ENCODE peak calls at places on chromosomes 12 and 14, in five cellular contexts. One of them, this sample, is unnamed.

GRCh38 chr14:76887196-76887595 is 61.0 kb downstream of the LRRC74A start:
- DNase-seq in dorsolateral prefrontal cortex: no peak
- DNase-seq in upper lobe of right lung: no peak
- DNase-seq in left ventricle myocardium inferior: no peak
- DNase-seq in DND-41: no peak
- DNase-seq in this sample: no peak

GRCh38 chr12:29929295-29929694 is 145.6 kb upstream of the TMTC1 start:
- DNase-seq in dorsolateral prefrontal cortex: no peak
- DNase-seq in upper lobe of right lung: no peak
- DNase-seq in left ventricle myocardium inferior: no peak
- DNase-seq in DND-41: no peak
- DNase-seq in this sample: no peak

GRCh38 chr14:95238674-95239313 is 80.9 kb downstream of the CLMN start:
- DNase-seq in dorsolateral prefrontal cortex: no peak
- DNase-seq in upper lobe of right lung: no peak
- DNase-seq in left ventricle myocardium inferior: no peak
- DNase-seq in DND-41: no peak
- DNase-seq in this sample: no peak

GRCh38 chr14:37874429-37875109 is 279.1 kb downstream of the TTC6 start:
- DNase-seq in dorsolateral prefrontal cortex: peak
- DNase-seq in upper lobe of right lung: peak
- DNase-seq in left ventricle myocardium inferior: peak
- DNase-seq in DND-41: peak
- DNase-seq in this sample: no peak

GRCh38 chr12:80442426-80443222 is 1.4 kb upstream of the PTPRQ start:
- DNase-seq in dorsolateral prefrontal cortex: no peak
- DNase-seq in upper lobe of right lung: no peak
- DNase-seq in left ventricle myocardium inferior: no peak
- DNase-seq in DND-41: no peak
- DNase-seq in this sample: no peak

GRCh38 chr14:34224221-34224620 is 237.8 kb downstream of the SPTSSA start:
- DNase-seq in dorsolateral prefrontal cortex: no peak
- DNase-seq in upper lobe of right lung: no peak
- DNase-seq in left ventricle myocardium inferior: no peak
- DNase-seq in DND-41: no peak
- DNase-seq in this sample: no peak

GRCh38 chr12:129550353-129550752 is 353.5 kb downstream of the TMEM132D start:
- DNase-seq in dorsolateral prefrontal cortex: no peak
- DNase-seq in upper lobe of right lung: peak
- DNase-seq in left ventricle myocardium inferior: no peak
- DNase-seq in DND-41: no peak
- DNase-seq in this sample: no peak

GRCh38 chr12:98780261-98780660 is 135.2 kb downstream of the APAF1 start:
- DNase-seq in dorsolateral prefrontal cortex: no peak
- DNase-seq in upper lobe of right lung: no peak
- DNase-seq in left ventricle myocardium inferior: no peak
- DNase-seq in DND-41: no peak
- DNase-seq in this sample: no peak

GRCh38 chr12:111842556-111843396 is 748 bp downstream of the MAPKAPK5 start:
- DNase-seq in dorsolateral prefrontal cortex: no peak
- DNase-seq in upper lobe of right lung: no peak
- DNase-seq in left ventricle myocardium inferior: no peak
- DNase-seq in DND-41: no peak
- DNase-seq in this sample: no peak

GRCh38 chr12:130815028-130815741 is 23.9 kb downstream of the STX2 start:
- DNase-seq in dorsolateral prefrontal cortex: no peak
- DNase-seq in upper lobe of right lung: no peak
- DNase-seq in left ventricle myocardium inferior: no peak
- DNase-seq in DND-41: no peak
- DNase-seq in this sample: no peak

GRCh38 chr12:130816055-130816454 is 23.0 kb downstream of the STX2 start:
- DNase-seq in dorsolateral prefrontal cortex: no peak
- DNase-seq in upper lobe of right lung: no peak
- DNase-seq in left ventricle myocardium inferior: no peak
- DNase-seq in DND-41: no peak
- DNase-seq in this sample: no peak

GRCh38 chr12:130809791-130810190 is 29.3 kb downstream of the STX2 start:
- DNase-seq in dorsolateral prefrontal cortex: no peak
- DNase-seq in upper lobe of right lung: no peak
- DNase-seq in left ventricle myocardium inferior: no peak
- DNase-seq in DND-41: no peak
- DNase-seq in this sample: no peak

GRCh38 chr12:130813949-130814348 is 25.1 kb downstream of the STX2 start:
- DNase-seq in dorsolateral prefrontal cortex: no peak
- DNase-seq in upper lobe of right lung: no peak
- DNase-seq in left ventricle myocardium inferior: no peak
- DNase-seq in DND-41: no peak
- DNase-seq in this sample: no peak

GRCh38 chr12:130813436-130813835 is 25.6 kb downstream of the STX2 start:
- DNase-seq in dorsolateral prefrontal cortex: no peak
- DNase-seq in upper lobe of right lung: no peak
- DNase-seq in left ventricle myocardium inferior: no peak
- DNase-seq in DND-41: no peak
- DNase-seq in this sample: no peak
- TF ChIP-seq CTCF in dorsolateral prefrontal cortex: no peak
- TF ChIP-seq CTCF in upper lobe of right lung: no peak
- TF ChIP-seq CTCF in left ventricle myocardium inferior: no peak
- TF ChIP-seq CTCF in DND-41: no peak
- TF ChIP-seq CTCF in this sample: no peak

GRCh38 chr12:114316076-114316475 is 89.9 kb downstream of the TBX5 start:
- DNase-seq in dorsolateral prefrontal cortex: no peak
- DNase-seq in upper lobe of right lung: no peak
- DNase-seq in left ventricle myocardium inferior: no peak
- DNase-seq in DND-41: no peak
- DNase-seq in this sample: no peak
- TF ChIP-seq CTCF in dorsolateral prefrontal cortex: no peak
- TF ChIP-seq CTCF in upper lobe of right lung: no peak
- TF ChIP-seq CTCF in left ventricle myocardium inferior: no peak
- TF ChIP-seq CTCF in DND-41: no peak
- TF ChIP-seq CTCF in this sample: no peak

DNA sequence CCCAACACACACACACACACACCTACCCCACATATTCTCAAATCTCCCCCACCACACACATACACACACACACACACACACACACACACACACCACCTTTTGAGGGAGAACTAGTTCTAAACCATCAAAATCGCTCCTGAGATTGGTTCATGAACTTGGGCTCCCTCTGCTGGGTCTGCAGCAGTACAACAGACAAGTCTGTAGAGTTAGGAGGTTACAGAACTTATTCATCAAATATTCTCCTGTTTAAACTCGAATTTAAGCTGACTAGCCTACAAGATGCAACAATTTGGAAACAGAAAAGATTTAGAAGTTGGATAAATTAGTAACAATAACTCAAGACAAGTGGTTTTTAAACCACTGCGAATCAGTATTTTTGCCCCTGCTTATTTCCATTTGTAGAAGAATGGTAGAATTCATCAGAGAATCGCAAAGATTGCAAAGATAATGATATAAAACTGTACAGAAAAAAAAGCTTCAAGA is 136.4 kb upstream of the USP15 start:
- DNase-seq in dorsolateral prefrontal cortex: no peak
- DNase-seq in upper lobe of right lung: no peak
- DNase-seq in left ventricle myocardium inferior: no peak
- DNase-seq in DND-41: peak
- DNase-seq in this sample: no peak
- TF ChIP-seq CTCF in dorsolateral prefrontal cortex: peak
- TF ChIP-seq CTCF in upper lobe of right lung: peak
- TF ChIP-seq CTCF in left ventricle myocardium inferior: peak
- TF ChIP-seq CTCF in DND-41: peak
- TF ChIP-seq CTCF in this sample: peak

GRCh38 chr14:58805605-58806358 is 168.0 kb downstream of the DACT1 start:
- DNase-seq in dorsolateral prefrontal cortex: no peak
- DNase-seq in upper lobe of right lung: no peak
- DNase-seq in left ventricle myocardium inferior: no peak
- DNase-seq in DND-41: no peak
- DNase-seq in this sample: no peak

GRCh38 chr14:58807271-58807670 is 169.5 kb downstream of the DACT1 start:
- DNase-seq in dorsolateral prefrontal cortex: no peak
- DNase-seq in upper lobe of right lung: no peak
- DNase-seq in left ventricle myocardium inferior: no peak
- DNase-seq in DND-41: no peak
- DNase-seq in this sample: no peak

GRCh38 chr14:58812050-58812690 is 174.4 kb downstream of the DACT1 start:
- DNase-seq in dorsolateral prefrontal cortex: no peak
- DNase-seq in upper lobe of right lung: no peak
- DNase-seq in left ventricle myocardium inferior: no peak
- DNase-seq in DND-41: no peak
- DNase-seq in this sample: no peak

GRCh38 chr14:58808828-58809227 is 171.1 kb downstream of the DACT1 start:
- DNase-seq in dorsolateral prefrontal cortex: no peak
- DNase-seq in upper lobe of right lung: no peak
- DNase-seq in left ventricle myocardium inferior: no peak
- DNase-seq in DND-41: no peak
- DNase-seq in this sample: no peak

GRCh38 chr14:58809520-58809919 is 171.8 kb downstream of the DACT1 start:
- DNase-seq in dorsolateral prefrontal cortex: no peak
- DNase-seq in upper lobe of right lung: no peak
- DNase-seq in left ventricle myocardium inferior: no peak
- DNase-seq in DND-41: no peak
- DNase-seq in this sample: no peak
- TF ChIP-seq CTCF in dorsolateral prefrontal cortex: no peak
- TF ChIP-seq CTCF in upper lobe of right lung: no peak
- TF ChIP-seq CTCF in left ventricle myocardium inferior: no peak
- TF ChIP-seq CTCF in DND-41: no peak
- TF ChIP-seq CTCF in this sample: no peak

DNA sequence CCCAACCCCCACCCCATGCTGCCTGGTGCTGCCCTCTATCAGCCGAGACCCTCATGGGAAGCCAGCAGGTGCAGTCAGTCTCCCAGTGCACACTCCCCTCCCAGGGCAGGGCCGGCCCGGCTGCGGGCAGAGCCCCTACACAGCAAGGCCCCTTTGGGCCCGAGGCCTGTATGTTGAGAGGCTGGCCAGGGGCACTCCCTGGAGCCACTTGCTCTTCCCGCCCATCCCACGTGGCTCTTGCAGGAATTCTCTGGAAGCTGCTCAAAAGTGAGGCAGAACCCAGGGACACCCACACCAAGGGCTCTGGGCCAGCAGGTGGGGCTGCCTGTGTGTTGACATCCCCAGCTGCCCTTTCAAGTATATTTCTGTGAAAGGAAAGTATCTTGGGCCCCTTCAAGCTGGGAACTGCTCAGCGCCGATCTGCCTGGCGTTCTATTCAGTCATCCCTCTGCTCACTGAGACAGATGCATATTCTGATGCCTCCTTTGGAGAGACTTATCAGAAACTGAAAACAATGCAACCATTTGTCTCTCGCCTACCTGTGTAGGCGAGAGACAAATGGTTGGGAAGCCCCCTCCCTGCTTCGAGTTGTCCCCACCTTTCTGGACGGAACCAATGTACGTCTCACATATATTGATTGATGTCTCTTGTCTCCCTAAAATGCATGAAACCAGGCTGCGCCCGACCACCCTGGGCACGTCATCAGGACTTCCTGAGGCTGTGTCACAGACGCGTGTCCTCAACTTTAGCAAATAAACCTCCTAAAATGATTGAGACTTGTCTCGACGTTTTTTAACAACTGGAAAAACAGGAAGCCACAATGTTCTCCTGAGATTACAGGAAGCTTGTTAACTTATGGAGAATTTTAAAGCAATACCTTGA is 6.0 kb downstream of the GPR132 start:
- DNase-seq in dorsolateral prefrontal cortex: no peak
- DNase-seq in upper lobe of right lung: peak
- DNase-seq in left ventricle myocardium inferior: peak
- DNase-seq in DND-41: no peak
- DNase-seq in this sample: no peak
- TF ChIP-seq CTCF in dorsolateral prefrontal cortex: no peak
- TF ChIP-seq CTCF in upper lobe of right lung: no peak
- TF ChIP-seq CTCF in left ventricle myocardium inferior: peak
- TF ChIP-seq CTCF in DND-41: no peak
- TF ChIP-seq CTCF in this sample: no peak

DNA sequence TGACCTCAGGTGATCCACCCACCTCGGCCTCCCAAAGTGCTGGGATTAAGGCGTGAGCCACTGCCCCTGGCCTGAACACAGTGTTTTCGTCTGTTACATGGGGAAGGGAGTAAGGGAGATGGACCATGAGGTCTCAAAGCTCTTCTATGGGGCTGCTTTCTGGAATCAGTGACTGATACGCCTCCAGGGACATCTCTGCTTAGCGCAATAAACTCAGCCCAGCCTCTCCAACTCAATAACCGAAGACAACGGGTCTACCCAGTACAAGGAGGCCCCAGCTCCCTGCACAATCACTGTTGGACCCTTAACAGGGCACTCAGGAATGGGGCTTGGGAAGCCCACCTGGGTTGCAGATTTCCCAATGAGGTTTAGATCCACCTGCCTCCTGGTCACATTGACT is 42.6 kb upstream of the CHGA start:
- DNase-seq in dorsolateral prefrontal cortex: no peak
- DNase-seq in upper lobe of right lung: no peak
- DNase-seq in left ventricle myocardium inferior: no peak
- DNase-seq in DND-41: no peak
- DNase-seq in this sample: no peak
- TF ChIP-seq CTCF in dorsolateral prefrontal cortex: no peak
- TF ChIP-seq CTCF in upper lobe of right lung: no peak
- TF ChIP-seq CTCF in left ventricle myocardium inferior: no peak
- TF ChIP-seq CTCF in DND-41: no peak
- TF ChIP-seq CTCF in this sample: no peak

GRCh38 chr12:85274076-85274415 is 6.0 kb upstream of the ALX1 start:
- DNase-seq in dorsolateral prefrontal cortex: no peak
- DNase-seq in upper lobe of right lung: no peak
- DNase-seq in left ventricle myocardium inferior: no peak
- DNase-seq in DND-41: no peak
- DNase-seq in this sample: no peak
- TF ChIP-seq CTCF in dorsolateral prefrontal cortex: no peak
- TF ChIP-seq CTCF in upper lobe of right lung: no peak
- TF ChIP-seq CTCF in left ventricle myocardium inferior: no peak
- TF ChIP-seq CTCF in DND-41: no peak
- TF ChIP-seq CTCF in this sample: no peak

GRCh38 chr12:114476159-114476558 is 70.2 kb upstream of the TBX5 start:
- DNase-seq in dorsolateral prefrontal cortex: no peak
- DNase-seq in upper lobe of right lung: no peak
- DNase-seq in left ventricle myocardium inferior: no peak
- DNase-seq in DND-41: no peak
- DNase-seq in this sample: no peak
- TF ChIP-seq CTCF in dorsolateral prefrontal cortex: peak
- TF ChIP-seq CTCF in upper lobe of right lung: peak
- TF ChIP-seq CTCF in left ventricle myocardium inferior: peak
- TF ChIP-seq CTCF in DND-41: peak
- TF ChIP-seq CTCF in this sample: peak